ENCODE peak calls at places on chromosomes 12 and 14, in nine cellular contexts. One of them, this sample, is unnamed.

GRCh38 chr14:100246809-100247428 is 8.0 kb downstream of the YY1 start:
- DNase-seq in heart left ventricle: no peak
- DNase-seq in mammary epithelial cell: peak; percentile 47
- DNase-seq in fibroblast of pulmonary artery: peak; percentile 49
- DNase-seq in cardiac muscle cell: peak; percentile 75
- DNase-seq in kidney: no peak
- DNase-seq in AG04450: no peak
- DNase-seq in foreskin fibroblast: peak; percentile 66
- DNase-seq in right atrium auricular region: no peak
- DNase-seq in this sample: no peak

GRCh38 chr12:14858513-14858912 is 15.2 kb upstream of the ART4 start:
- DNase-seq in heart left ventricle: no peak
- DNase-seq in foreskin fibroblast: no peak
- DNase-seq in kidney: no peak
- DNase-seq in mammary epithelial cell: no peak
- DNase-seq in cardiac muscle cell: no peak
- DNase-seq in fibroblast of pulmonary artery: no peak
- DNase-seq in right atrium auricular region: no peak
- DNase-seq in AG04450: no peak
- DNase-seq in this sample: no peak

GRCh38 chr12:8991371-8992085 is 2.2 kb downstream of the KLRG1 start:
- DNase-seq in mammary epithelial cell: no peak
- DNase-seq in cardiac muscle cell: no peak
- DNase-seq in AG04450: no peak
- DNase-seq in foreskin fibroblast: no peak
- DNase-seq in right atrium auricular region: no peak
- DNase-seq in fibroblast of pulmonary artery: no peak
- DNase-seq in kidney: no peak
- DNase-seq in heart left ventricle: no peak
- DNase-seq in this sample: no peak

GRCh38 chr14:96920023-96920422 is 122.8 kb downstream of the VRK1 start:
- DNase-seq in kidney: no peak
- DNase-seq in mammary epithelial cell: no peak
- DNase-seq in foreskin fibroblast: peak; percentile 21
- DNase-seq in right atrium auricular region: no peak
- DNase-seq in heart left ventricle: no peak
- DNase-seq in AG04450: no peak
- DNase-seq in fibroblast of pulmonary artery: no peak
- DNase-seq in cardiac muscle cell: no peak
- DNase-seq in this sample: no peak

GRCh38 chr12:31726575-31726974 is 2.2 kb downstream of the AMN1 start:
- DNase-seq in cardiac muscle cell: no peak
- DNase-seq in heart left ventricle: no peak
- DNase-seq in right atrium auricular region: no peak
- DNase-seq in foreskin fibroblast: no peak
- DNase-seq in fibroblast of pulmonary artery: no peak
- DNase-seq in kidney: no peak
- DNase-seq in mammary epithelial cell: no peak
- DNase-seq in AG04450: no peak
- DNase-seq in this sample: no peak

GRCh38 chr14:99191663-99192621 is 80.1 kb downstream of the BCL11B start:
- DNase-seq in AG04450: no peak
- DNase-seq in kidney: peak; percentile 76
- DNase-seq in fibroblast of pulmonary artery: peak; percentile 71
- DNase-seq in right atrium auricular region: peak; percentile 78
- DNase-seq in cardiac muscle cell: no peak
- DNase-seq in heart left ventricle: no peak
- DNase-seq in foreskin fibroblast: peak; percentile 22
- DNase-seq in mammary epithelial cell: peak; percentile 51
- DNase-seq in this sample: peak; percentile 73

GRCh38 chr14:33997611-33998010 is 46.7 kb upstream of the EGLN3 start:
- DNase-seq in AG04450: no peak
- DNase-seq in right atrium auricular region: no peak
- DNase-seq in cardiac muscle cell: no peak
- DNase-seq in heart left ventricle: no peak
- DNase-seq in kidney: no peak
- DNase-seq in foreskin fibroblast: no peak
- DNase-seq in fibroblast of pulmonary artery: no peak
- DNase-seq in mammary epithelial cell: no peak
- DNase-seq in this sample: no peak

GRCh38 chr12:15152456-15152855 is 68.8 kb downstream of the RERG start:
- DNase-seq in right atrium auricular region: no peak
- DNase-seq in fibroblast of pulmonary artery: peak; percentile 36
- DNase-seq in foreskin fibroblast: peak; percentile 49
- DNase-seq in AG04450: no peak
- DNase-seq in mammary epithelial cell: no peak
- DNase-seq in cardiac muscle cell: no peak
- DNase-seq in heart left ventricle: no peak
- DNase-seq in kidney: no peak
- DNase-seq in this sample: no peak

DNA sequence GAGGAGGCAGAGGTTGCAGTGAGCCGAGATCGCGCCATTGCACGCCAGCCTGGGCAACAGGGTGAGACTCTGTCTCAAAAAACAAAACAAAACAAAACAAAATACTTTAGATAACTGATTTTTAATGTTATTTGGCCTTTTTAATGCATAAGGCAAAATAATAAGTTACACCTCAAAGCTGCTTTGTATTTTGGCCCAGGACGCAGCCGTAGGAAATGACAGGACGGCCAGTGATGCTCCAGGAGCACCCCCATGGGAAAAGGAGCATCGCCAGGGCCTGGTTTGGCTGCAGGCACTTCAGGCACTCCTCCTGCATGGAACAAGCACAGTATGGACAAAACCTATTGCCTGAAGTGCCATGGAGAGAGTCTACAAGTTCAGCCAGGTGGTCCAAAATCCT is 3.5 kb upstream of the NFKBIA start:
- DNase-seq in fibroblast of pulmonary artery: no peak
- DNase-seq in mammary epithelial cell: no peak
- DNase-seq in foreskin fibroblast: no peak
- DNase-seq in cardiac muscle cell: no peak
- DNase-seq in AG04450: no peak
- DNase-seq in right atrium auricular region: no peak
- DNase-seq in heart left ventricle: no peak
- DNase-seq in kidney: no peak
- DNase-seq in this sample: no peak
- TF ChIP-seq CTCF in fibroblast of pulmonary artery: no peak
- TF ChIP-seq CTCF in mammary epithelial cell: no peak
- TF ChIP-seq CTCF in foreskin fibroblast: no peak
- TF ChIP-seq CTCF in cardiac muscle cell: no peak
- TF ChIP-seq CTCF in AG04450: no peak
- TF ChIP-seq CTCF in right atrium auricular region: no peak
- TF ChIP-seq CTCF in heart left ventricle: no peak
- TF ChIP-seq CTCF in kidney: no peak
- TF ChIP-seq CTCF in this sample: no peak

DNA sequence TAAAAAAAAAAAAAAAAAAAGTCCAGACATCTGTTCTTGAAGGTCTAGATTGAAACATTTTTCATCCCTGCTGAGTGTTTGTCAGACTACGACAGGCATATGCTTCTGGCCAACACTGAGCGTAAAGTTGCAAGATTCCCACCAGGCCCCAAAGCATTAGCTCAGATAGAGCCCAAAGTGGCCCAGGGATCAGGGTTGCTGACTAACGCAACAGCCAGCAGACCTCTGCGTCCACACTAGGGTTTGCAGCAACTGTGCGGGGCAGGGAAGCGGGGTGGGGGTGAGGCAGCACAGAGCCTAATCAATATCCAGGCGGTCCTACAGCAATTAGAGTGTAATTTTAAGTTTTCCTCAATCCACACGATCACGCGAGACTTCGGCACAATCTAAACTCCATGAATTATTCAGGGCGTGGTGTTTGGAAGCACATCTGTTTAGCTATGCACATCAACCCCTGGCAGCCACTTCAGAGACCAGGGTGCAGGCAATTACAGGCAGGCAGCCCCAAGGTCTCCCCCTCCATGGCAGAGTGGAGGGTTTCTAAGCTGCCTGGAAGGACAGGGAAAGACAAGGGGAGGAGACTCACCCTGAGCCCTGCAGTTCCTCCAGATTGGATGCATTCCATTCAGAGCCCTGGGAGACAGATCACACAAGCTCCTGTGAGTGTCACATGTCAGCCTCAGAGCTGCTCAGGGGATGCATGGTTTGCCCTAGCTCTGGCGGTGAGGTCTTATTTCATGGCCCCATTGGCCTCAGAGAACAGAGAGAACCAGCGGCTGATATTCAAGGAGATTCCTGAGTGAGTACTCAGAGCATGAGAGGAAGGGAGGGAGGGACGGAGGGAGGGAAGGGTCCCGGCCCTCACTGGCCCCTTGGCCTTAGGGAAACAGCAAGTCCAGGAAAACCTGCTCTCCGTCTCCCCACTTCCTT is 55.4 kb downstream of the SSH1 start:
- DNase-seq in AG04450: no peak
- DNase-seq in right atrium auricular region: peak; percentile 84
- DNase-seq in foreskin fibroblast: peak; percentile 91
- DNase-seq in cardiac muscle cell: peak; percentile 80
- DNase-seq in fibroblast of pulmonary artery: peak; percentile 66
- DNase-seq in kidney: peak; percentile 80
- DNase-seq in mammary epithelial cell: no peak
- DNase-seq in heart left ventricle: no peak
- DNase-seq in this sample: peak; percentile 88
- H3K4me3 ChIP-seq in AG04450: peak overlapping the region; percentile 29
- H3K4me3 ChIP-seq in right atrium auricular region: peak overlapping the region; percentile 28
- H3K4me3 ChIP-seq in foreskin fibroblast: peak overlapping the region; percentile 49
- H3K4me3 ChIP-seq in cardiac muscle cell: no peak overlapping the region
- H3K4me3 ChIP-seq in fibroblast of pulmonary artery: no peak overlapping the region
- H3K4me3 ChIP-seq in kidney: no peak overlapping the region
- H3K4me3 ChIP-seq in mammary epithelial cell: no peak overlapping the region
- H3K4me3 ChIP-seq in heart left ventricle: peak overlapping the region; percentile 18
- H3K4me3 ChIP-seq in this sample: peak overlapping the region; percentile 17

GRCh38 chr12:109771746-109772621 is 58.4 kb downstream of the FAM222A start:
- DNase-seq in fibroblast of pulmonary artery: no peak
- DNase-seq in AG04450: no peak
- DNase-seq in mammary epithelial cell: no peak
- DNase-seq in foreskin fibroblast: no peak
- DNase-seq in heart left ventricle: no peak
- DNase-seq in cardiac muscle cell: no peak
- DNase-seq in kidney: peak; percentile 43
- DNase-seq in right atrium auricular region: no peak
- DNase-seq in this sample: no peak
- TF ChIP-seq CTCF in fibroblast of pulmonary artery: no peak
- TF ChIP-seq CTCF in AG04450: no peak
- TF ChIP-seq CTCF in mammary epithelial cell: no peak
- TF ChIP-seq CTCF in foreskin fibroblast: no peak
- TF ChIP-seq CTCF in heart left ventricle: no peak
- TF ChIP-seq CTCF in cardiac muscle cell: no peak
- TF ChIP-seq CTCF in kidney: peak; percentile 7
- TF ChIP-seq CTCF in right atrium auricular region: no peak
- TF ChIP-seq CTCF in this sample: peak; percentile 11

GRCh38 chr12:133202493-133203343 is 21.4 kb downstream of the ZNF268 start:
- DNase-seq in fibroblast of pulmonary artery: no peak
- DNase-seq in AG04450: no peak
- DNase-seq in right atrium auricular region: no peak
- DNase-seq in foreskin fibroblast: no peak
- DNase-seq in heart left ventricle: no peak
- DNase-seq in cardiac muscle cell: no peak
- DNase-seq in mammary epithelial cell: no peak
- DNase-seq in kidney: no peak
- DNase-seq in this sample: no peak
- H3K4me3 ChIP-seq in fibroblast of pulmonary artery: no peak overlapping the region
- H3K4me3 ChIP-seq in AG04450: no peak overlapping the region
- H3K4me3 ChIP-seq in right atrium auricular region: no peak overlapping the region
- H3K4me3 ChIP-seq in foreskin fibroblast: no peak overlapping the region
- H3K4me3 ChIP-seq in heart left ventricle: no peak overlapping the region
- H3K4me3 ChIP-seq in cardiac muscle cell: no peak overlapping the region
- H3K4me3 ChIP-seq in mammary epithelial cell: no peak overlapping the region
- H3K4me3 ChIP-seq in kidney: peak overlapping the region; percentile 22
- H3K4me3 ChIP-seq in this sample: no peak overlapping the region

DNA sequence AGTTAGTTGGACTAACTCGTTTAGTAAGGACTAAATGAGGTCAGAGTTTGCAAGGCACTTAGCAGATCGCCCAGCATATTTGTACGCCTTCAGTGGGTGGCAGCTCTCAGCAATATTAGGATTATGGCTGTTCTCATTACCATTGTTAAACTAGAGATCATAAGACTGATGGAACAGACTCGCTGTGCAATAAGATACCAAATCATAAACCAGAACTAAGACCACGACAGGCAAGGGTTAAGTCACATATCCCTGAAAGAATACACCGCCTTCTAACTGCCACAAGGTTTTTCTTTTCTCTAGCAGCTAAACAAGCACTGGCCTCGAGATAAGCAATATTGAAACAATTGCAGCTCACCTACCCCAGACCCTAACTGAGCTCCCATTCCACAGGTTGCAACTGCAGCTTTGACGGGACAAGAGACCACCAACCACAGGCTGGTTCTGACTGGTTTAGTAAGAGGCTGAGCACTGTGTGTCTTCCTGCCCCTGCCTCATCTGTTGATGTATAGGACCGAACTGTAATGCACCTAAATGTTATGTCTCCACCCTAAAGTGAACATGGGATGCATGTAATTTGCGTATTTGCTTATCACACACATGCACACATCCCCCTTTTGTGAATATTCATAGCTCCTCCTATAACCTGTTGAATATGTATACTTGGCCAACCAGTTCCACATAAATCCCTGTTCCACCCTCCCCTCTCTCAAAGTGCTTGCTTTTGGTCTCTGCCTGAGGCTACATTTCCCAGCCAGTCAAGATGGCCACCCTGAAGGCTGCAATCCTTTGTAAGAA is 153.2 kb downstream of the CALM1 start:
- DNase-seq in cardiac muscle cell: no peak
- DNase-seq in right atrium auricular region: no peak
- DNase-seq in AG04450: no peak
- DNase-seq in mammary epithelial cell: no peak
- DNase-seq in foreskin fibroblast: no peak
- DNase-seq in fibroblast of pulmonary artery: no peak
- DNase-seq in kidney: no peak
- DNase-seq in heart left ventricle: no peak
- DNase-seq in this sample: no peak
- TF ChIP-seq CTCF in cardiac muscle cell: no peak
- TF ChIP-seq CTCF in right atrium auricular region: no peak
- TF ChIP-seq CTCF in AG04450: no peak
- TF ChIP-seq CTCF in mammary epithelial cell: no peak
- TF ChIP-seq CTCF in foreskin fibroblast: no peak
- TF ChIP-seq CTCF in fibroblast of pulmonary artery: no peak
- TF ChIP-seq CTCF in kidney: no peak
- TF ChIP-seq CTCF in heart left ventricle: no peak
- TF ChIP-seq CTCF in this sample: no peak

GRCh38 chr14:29222671-29223268 is 456.2 kb downstream of the FOXG1 start:
- DNase-seq in heart left ventricle: no peak
- DNase-seq in AG04450: peak; percentile 41
- DNase-seq in kidney: no peak
- DNase-seq in right atrium auricular region: no peak
- DNase-seq in fibroblast of pulmonary artery: peak; percentile 76
- DNase-seq in mammary epithelial cell: no peak
- DNase-seq in foreskin fibroblast: peak; percentile 83
- DNase-seq in cardiac muscle cell: peak; percentile 38
- DNase-seq in this sample: peak; percentile 24
- H3K4me3 ChIP-seq in heart left ventricle: no peak overlapping the region
- H3K4me3 ChIP-seq in AG04450: peak overlapping the region; percentile 5
- H3K4me3 ChIP-seq in kidney: no peak overlapping the region
- H3K4me3 ChIP-seq in right atrium auricular region: no peak overlapping the region
- H3K4me3 ChIP-seq in fibroblast of pulmonary artery: no peak overlapping the region
- H3K4me3 ChIP-seq in mammary epithelial cell: no peak overlapping the region
- H3K4me3 ChIP-seq in foreskin fibroblast: peak overlapping the region; percentile 13
- H3K4me3 ChIP-seq in cardiac muscle cell: no peak overlapping the region
- H3K4me3 ChIP-seq in this sample: no peak overlapping the region